ENCODE peak calls at places on chromosomes 6 and 20, in ten cellular contexts. Y is fibroblast of mammary gland; K is heart right ventricle; L is heart left ventricle; E is CD8-positive, alpha-beta T cell; B is endothelial cell of umbilical vein; I is tibial nerve; X is GM06990; S is upper lobe of left lung; F is OCI-LY7. Q is an unnamed sample.
A peak's percentile ranks its signal among the peaks of the same experiment; 100 is the strongest.

GRCh38 chr6:158489441-158489840 is 70.5 kb upstream of the TMEM181 start:
- DNase-seq in Y (no peak), K (no peak), L (no peak), E (no peak), B (no peak), I (no peak), X (no peak), S (no peak), F (no peak), Q (no peak)

GRCh38 chr6:40587240-40588069 is at the start of gene LRFN2:
- DNase-seq in Y (peak; percentile 56), K (peak; percentile 34), L (peak; percentile 49), E (peak; percentile 78), B (peak; percentile 62), I (peak; percentile 29), X (peak; percentile 63), S (peak; percentile 95), F (no peak), Q (peak; percentile 79)

GRCh38 chr20:58073945-58074920 is 154.2 kb downstream of the ANKRD60 start:
- DNase-seq in Y (peak; percentile 58), K (no peak), L (no peak), E (no peak), B (peak; percentile 81), I (no peak), X (no peak), S (no peak), F (no peak), Q (no peak)

GRCh38 chr20:59673288-59673997 is 69.1 kb downstream of the PHACTR3 start:
- DNase-seq in Y (no peak), K (no peak), L (no peak), E (no peak), B (no peak), I (no peak), X (no peak), S (peak; percentile 57), F (no peak), Q (no peak)

GRCh38 chr20:6311841-6312655 is 189.2 kb upstream of the FERMT1 start:
- DNase-seq in Y (no peak), K (no peak), L (no peak), E (no peak), B (no peak), I (no peak), X (no peak), S (no peak), F (no peak), Q (no peak)

GRCh38 chr6:71602385-71602949 is 283.9 kb upstream of the RIMS1 start:
- DNase-seq in Y (peak; percentile 33), K (no peak), L (no peak), E (no peak), B (no peak), I (no peak), X (no peak), S (no peak), F (no peak), Q (no peak)

GRCh38 chr20:20630551-20630950 is 81.9 kb downstream of the RALGAPA2 start:
- DNase-seq in Y (no peak), K (no peak), L (no peak), E (no peak), B (no peak), I (no peak), X (no peak), S (no peak), F (no peak), Q (no peak)

GRCh38 chr6:169190144-169190584 is 63.5 kb downstream of the THBS2 start:
- DNase-seq in Y (peak; percentile 90), K (peak; percentile 61), L (peak; percentile 64), E (no peak), B (no peak), I (peak; percentile 54), X (no peak), S (peak; percentile 61), F (no peak), Q (no peak)

GRCh38 chr6:39882567-39882953 is 51.7 kb downstream of the MOCS1 start:
- DNase-seq in Y (peak; percentile 91), K (peak; percentile 67), L (peak; percentile 73), E (no peak), B (peak; percentile 93), I (peak; percentile 53), X (no peak), S (no peak), F (no peak), Q (no peak)

GRCh38 chr6:138477913-138478539 is 21.3 kb downstream of the NHSL1 start:
- DNase-seq in Y (no peak), K (no peak), L (no peak), E (no peak), B (peak; percentile 67), I (no peak), X (no peak), S (no peak), F (no peak), Q (no peak)

GRCh38 chr6:155014137-155014536 is 19.0 kb downstream of the TIAM2 start:
- DNase-seq in Y (no peak), K (no peak), L (no peak), E (no peak), B (peak; percentile 36), I (no peak), X (no peak), S (no peak), F (no peak), Q (no peak)

GRCh38 chr20:32241807-32242206 is 34.1 kb downstream of the POFUT1 start:
- DNase-seq in Y (no peak), K (no peak), L (no peak), E (no peak), B (no peak), I (no peak), X (no peak), S (no peak), F (no peak), Q (no peak)

GRCh38 chr6:74603676-74604075 is 602.2 kb downstream of the COL12A1 start:
- DNase-seq in Y (peak; percentile 60), K (no peak), L (no peak), E (no peak), B (no peak), I (no peak), X (no peak), S (no peak), F (no peak), Q (no peak)

GRCh38 chr6:129662406-129662766 is 47.6 kb downstream of the ARHGAP18 start:
- DNase-seq in Y (no peak), K (no peak), L (no peak), E (no peak), B (no peak), I (no peak), X (no peak), S (no peak), F (no peak), Q (peak; percentile 33)

GRCh38 chr20:63321148-63321831 is 28.3 kb downstream of the COL20A1 start:
- DNase-seq in Y (peak; percentile 30), K (peak; percentile 57), L (peak; percentile 46), E (no peak), B (no peak), I (no peak), X (no peak), S (peak; percentile 80), F (no peak), Q (no peak)

GRCh38 chr6:108958900-108959770 is 110.9 kb downstream of the ARMC2 start:
- DNase-seq in Y (no peak), K (no peak), L (no peak), E (no peak), B (no peak), I (no peak), X (no peak), S (peak; percentile 30), F (peak; percentile 9), Q (no peak)
- TF ChIP-seq CTCF in Y (no peak), K (no peak), L (no peak), E (no peak), B (no peak), I (no peak), X (no peak), S (no peak), F (no peak), Q (no peak)

DNA sequence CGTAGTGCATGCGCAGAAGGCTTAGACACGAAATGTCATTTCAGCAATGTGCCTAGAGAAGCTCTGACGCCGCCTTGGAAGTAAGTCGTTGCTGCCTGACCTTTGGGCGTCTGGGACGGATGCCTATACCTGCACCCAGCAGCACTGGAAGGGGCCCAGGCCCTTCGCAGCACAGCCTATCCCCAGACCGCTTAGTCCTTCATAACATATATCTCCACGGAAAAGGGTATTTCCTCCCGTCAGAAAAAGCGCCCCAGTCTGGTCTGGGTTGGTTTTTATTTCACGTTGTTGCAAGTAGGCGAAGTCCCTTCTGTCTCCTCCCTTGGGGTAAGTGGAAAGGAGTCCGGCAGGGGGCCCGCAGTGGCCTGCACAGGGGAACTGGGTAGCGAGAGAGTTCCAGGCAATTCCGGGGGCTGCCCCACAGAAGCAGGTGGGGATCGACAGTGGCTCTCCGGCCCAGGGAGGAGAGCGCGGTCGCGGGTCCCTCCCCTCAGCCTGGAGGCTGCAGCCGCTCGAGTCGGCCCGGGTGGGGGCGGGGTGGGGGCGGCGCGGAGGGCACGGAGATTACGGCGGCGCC is 558 bp upstream of the EYA4 start:
- DNase-seq in Y (no peak), K (peak; percentile 25), L (peak; percentile 11), E (no peak), B (no peak), I (no peak), X (no peak), S (no peak), F (no peak), Q (peak; percentile 10)
- TF ChIP-seq CTCF in Y (no peak), K (no peak), L (peak; percentile 9), E (no peak), B (no peak), I (no peak), X (no peak), S (no peak), F (no peak), Q (no peak)

GRCh38 chr6:20318851-20319387 is 82.8 kb upstream of the E2F3 start:
- DNase-seq in Y (no peak), K (no peak), L (no peak), E (no peak), B (no peak), I (no peak), X (no peak), S (peak; percentile 77), F (no peak), Q (no peak)
- TF ChIP-seq CTCF in Y (no peak), K (no peak), L (no peak), E (no peak), B (no peak), I (no peak), X (no peak), S (no peak), F (no peak), Q (no peak)

GRCh38 chr20:56249244-56249955 is 868 bp downstream of the MC3R start:
- DNase-seq in Y (peak; percentile 13), K (no peak), L (no peak), E (no peak), B (no peak), I (no peak), X (peak; percentile 31), S (peak; percentile 77), F (peak; percentile 27), Q (peak; percentile 28)
- TF ChIP-seq CTCF in Y (peak; percentile 31), K (no peak), L (no peak), E (no peak), B (peak; percentile 30), I (peak; percentile 40), X (peak; percentile 83), S (peak; percentile 40), F (peak; percentile 74), Q (peak; percentile 68)

Q was measured in GM10248.